ENCODE peak calls at places on chromosomes 2 and 18, in five cellular contexts. V is AG10803; F is HFFc6; H is activated CD8-positive, alpha-beta T cell treated with anti-CD3 and anti-CD28 coated beads for 36 hours; C is brain microvascular endothelial cell. O is an unnamed sample.

GRCh38 chr18:60413944-60414547 is 41.5 kb upstream of the MC4R start:
- DNase-seq in V (peak), C (no peak), F (peak), H (peak), O (peak)

GRCh38 chr18:79630266-79631095 is 49.1 kb upstream of the CTDP1 start:
- DNase-seq in H (no peak), C (peak), V (no peak), F (no peak), O (no peak)

GRCh38 chr2:233758849-233759248 is 1.2 kb upstream of the UGT1A1 start:
- DNase-seq in F (no peak), V (no peak), H (no peak), C (no peak), O (no peak)

GRCh38 chr2:41932241-41933034 is 115.4 kb upstream of the PKDCC start:
- DNase-seq in H (no peak), C (peak), F (no peak), V (peak), O (no peak)

GRCh38 chr2:181471227-181471626 is 14.0 kb downstream of the ITGA4 start:
- DNase-seq in C (no peak), H (no peak), F (no peak), V (no peak), O (no peak)

GRCh38 chr2:83665894-83666293 is 793.2 kb downstream of the SUCLG1 start:
- DNase-seq in V (peak), F (no peak), C (no peak), H (no peak), O (peak)

GRCh38 chr2:39845460-39846146 is 66.5 kb upstream of the THUMPD2 start:
- DNase-seq in C (no peak), H (no peak), V (no peak), F (no peak), O (peak)

GRCh38 chr2:152582081-152582480 is 135.2 kb downstream of the PRPF40A start:
- DNase-seq in C (no peak), V (no peak), H (no peak), F (no peak), O (no peak)

GRCh38 chr2:110638976-110639695 is 38.7 kb downstream of the BUB1 start:
- DNase-seq in C (no peak), F (no peak), H (no peak), V (peak), O (no peak)

GRCh38 chr18:29181151-29181901 is 1004.4 kb upstream of the CDH2 start:
- DNase-seq in F (peak), H (no peak), C (peak), V (peak), O (peak)

GRCh38 chr2:207852791-207853190 is 83.1 kb upstream of the FZD5 start:
- DNase-seq in V (no peak), C (no peak), F (no peak), H (no peak), O (no peak)

GRCh38 chr2:232447638-232448472 is 8.1 kb upstream of the ALPI start:
- DNase-seq in V (no peak), H (no peak), C (no peak), F (no peak), O (no peak)

O was measured in A172.